ENCODE peak calls at places on chromosome 5, in ten cellular contexts. One of them, this sample, is unnamed.

GRCh38 chr5:123142957-123143356 is 53.9 kb downstream of the PRDM6 start:
- DNase-seq in naive thymus-derived CD4-positive, alpha-beta T cell: no peak
- DNase-seq in NCI-H1930: no peak
- DNase-seq in CD8-positive, alpha-beta T cell: no peak
- DNase-seq in smooth muscle cell of the brain vasculature: no peak
- DNase-seq in iris pigment epithelial cell: no peak
- DNase-seq in activated T-helper 1 cell treated with Interleukin-2 at 50 U/mL for 16 hours: no peak
- DNase-seq in endodermal cell: no peak
- DNase-seq in HCEC 1CT: no peak
- DNase-seq in T follicular helper cell: no peak
- DNase-seq in this sample: no peak

GRCh38 chr5:82165740-82166530 is 112.2 kb downstream of the RPS23 start:
- DNase-seq in naive thymus-derived CD4-positive, alpha-beta T cell: peak; percentile 64
- DNase-seq in NCI-H1930: peak; percentile 5
- DNase-seq in CD8-positive, alpha-beta T cell: peak; percentile 58
- DNase-seq in smooth muscle cell of the brain vasculature: peak; percentile 60
- DNase-seq in iris pigment epithelial cell: peak; percentile 99
- DNase-seq in activated T-helper 1 cell treated with Interleukin-2 at 50 U/mL for 16 hours: no peak
- DNase-seq in endodermal cell: peak; percentile 60
- DNase-seq in HCEC 1CT: peak; percentile 96
- DNase-seq in T follicular helper cell: peak; percentile 8
- DNase-seq in this sample: peak; percentile 39

GRCh38 chr5:31415009-31415923 is 116.6 kb downstream of the DROSHA start:
- DNase-seq in naive thymus-derived CD4-positive, alpha-beta T cell: no peak
- DNase-seq in NCI-H1930: no peak
- DNase-seq in CD8-positive, alpha-beta T cell: no peak
- DNase-seq in smooth muscle cell of the brain vasculature: no peak
- DNase-seq in iris pigment epithelial cell: no peak
- DNase-seq in activated T-helper 1 cell treated with Interleukin-2 at 50 U/mL for 16 hours: no peak
- DNase-seq in endodermal cell: no peak
- DNase-seq in HCEC 1CT: peak; percentile 35
- DNase-seq in T follicular helper cell: no peak
- DNase-seq in this sample: no peak

GRCh38 chr5:82274343-82275266 is 3.5 kb downstream of the RPS23 start:
- DNase-seq in naive thymus-derived CD4-positive, alpha-beta T cell: no peak
- DNase-seq in NCI-H1930: no peak
- DNase-seq in CD8-positive, alpha-beta T cell: no peak
- DNase-seq in smooth muscle cell of the brain vasculature: no peak
- DNase-seq in iris pigment epithelial cell: no peak
- DNase-seq in activated T-helper 1 cell treated with Interleukin-2 at 50 U/mL for 16 hours: no peak
- DNase-seq in endodermal cell: peak; percentile 93
- DNase-seq in HCEC 1CT: peak; percentile 4
- DNase-seq in T follicular helper cell: no peak
- DNase-seq in this sample: no peak

GRCh38 chr5:140418862-140419520 is 17.4 kb downstream of the ANKHD1 start:
- DNase-seq in naive thymus-derived CD4-positive, alpha-beta T cell: no peak
- DNase-seq in NCI-H1930: no peak
- DNase-seq in CD8-positive, alpha-beta T cell: no peak
- DNase-seq in smooth muscle cell of the brain vasculature: no peak
- DNase-seq in iris pigment epithelial cell: no peak
- DNase-seq in activated T-helper 1 cell treated with Interleukin-2 at 50 U/mL for 16 hours: no peak
- DNase-seq in endodermal cell: no peak
- DNase-seq in HCEC 1CT: no peak
- DNase-seq in T follicular helper cell: no peak
- DNase-seq in this sample: no peak

GRCh38 chr5:62450259-62450658 is 37.7 kb downstream of the IPO11 start:
- DNase-seq in naive thymus-derived CD4-positive, alpha-beta T cell: no peak
- DNase-seq in NCI-H1930: no peak
- DNase-seq in CD8-positive, alpha-beta T cell: no peak
- DNase-seq in smooth muscle cell of the brain vasculature: no peak
- DNase-seq in iris pigment epithelial cell: peak; percentile 23
- DNase-seq in activated T-helper 1 cell treated with Interleukin-2 at 50 U/mL for 16 hours: no peak
- DNase-seq in endodermal cell: no peak
- DNase-seq in HCEC 1CT: peak; percentile 23
- DNase-seq in T follicular helper cell: no peak
- DNase-seq in this sample: no peak

GRCh38 chr5:175700991-175701390 is 43.1 kb downstream of the HRH2 start:
- DNase-seq in naive thymus-derived CD4-positive, alpha-beta T cell: no peak
- DNase-seq in NCI-H1930: no peak
- DNase-seq in CD8-positive, alpha-beta T cell: no peak
- DNase-seq in smooth muscle cell of the brain vasculature: no peak
- DNase-seq in iris pigment epithelial cell: no peak
- DNase-seq in activated T-helper 1 cell treated with Interleukin-2 at 50 U/mL for 16 hours: no peak
- DNase-seq in endodermal cell: no peak
- DNase-seq in HCEC 1CT: no peak
- DNase-seq in T follicular helper cell: no peak
- DNase-seq in this sample: no peak

GRCh38 chr5:113050606-113051391 is 74.2 kb downstream of the DCP2 start:
- DNase-seq in naive thymus-derived CD4-positive, alpha-beta T cell: no peak
- DNase-seq in NCI-H1930: no peak
- DNase-seq in CD8-positive, alpha-beta T cell: no peak
- DNase-seq in smooth muscle cell of the brain vasculature: no peak
- DNase-seq in iris pigment epithelial cell: peak; percentile 85
- DNase-seq in activated T-helper 1 cell treated with Interleukin-2 at 50 U/mL for 16 hours: no peak
- DNase-seq in endodermal cell: no peak
- DNase-seq in HCEC 1CT: peak; percentile 80
- DNase-seq in T follicular helper cell: no peak
- DNase-seq in this sample: no peak

GRCh38 chr5:125659316-125660071 is 763.7 kb upstream of the GRAMD2B start:
- DNase-seq in naive thymus-derived CD4-positive, alpha-beta T cell: no peak
- DNase-seq in NCI-H1930: no peak
- DNase-seq in CD8-positive, alpha-beta T cell: no peak
- DNase-seq in smooth muscle cell of the brain vasculature: peak; percentile 82
- DNase-seq in iris pigment epithelial cell: peak; percentile 35
- DNase-seq in activated T-helper 1 cell treated with Interleukin-2 at 50 U/mL for 16 hours: no peak
- DNase-seq in endodermal cell: no peak
- DNase-seq in HCEC 1CT: no peak
- DNase-seq in T follicular helper cell: no peak
- DNase-seq in this sample: no peak

GRCh38 chr5:113612060-113612496 is 98.6 kb downstream of the YTHDC2 start:
- DNase-seq in naive thymus-derived CD4-positive, alpha-beta T cell: peak; percentile 40
- DNase-seq in NCI-H1930: peak; percentile 14
- DNase-seq in CD8-positive, alpha-beta T cell: no peak
- DNase-seq in smooth muscle cell of the brain vasculature: no peak
- DNase-seq in iris pigment epithelial cell: peak; percentile 31
- DNase-seq in activated T-helper 1 cell treated with Interleukin-2 at 50 U/mL for 16 hours: no peak
- DNase-seq in endodermal cell: no peak
- DNase-seq in HCEC 1CT: peak; percentile 55
- DNase-seq in T follicular helper cell: no peak
- DNase-seq in this sample: no peak

GRCh38 chr5:54990751-54991349 is 5.5 kb upstream of the ESM1 start:
- DNase-seq in naive thymus-derived CD4-positive, alpha-beta T cell: no peak
- DNase-seq in NCI-H1930: no peak
- DNase-seq in CD8-positive, alpha-beta T cell: no peak
- DNase-seq in smooth muscle cell of the brain vasculature: no peak
- DNase-seq in iris pigment epithelial cell: peak; percentile 86
- DNase-seq in activated T-helper 1 cell treated with Interleukin-2 at 50 U/mL for 16 hours: no peak
- DNase-seq in endodermal cell: no peak
- DNase-seq in HCEC 1CT: peak; percentile 92
- DNase-seq in T follicular helper cell: no peak
- DNase-seq in this sample: no peak